ENCODE peak calls at places on chromosomes 16 and 17, in eight cellular contexts. V, U, R, Q, Z, Y, J and F are unnamed samples.

GRCh38 chr16:69796285-69797118 is 34.4 kb downstream of the WWP2 start:
- DNase-seq in J (peak), Z (peak), U (no peak), Q (peak), V (peak), R (peak), Y (peak), F (peak)

GRCh38 chr17:8479431-8479947 is 43.8 kb downstream of the NDEL1 start:
- DNase-seq in Z (no peak), Y (peak), R (no peak), U (no peak), J (no peak), V (no peak), Q (no peak), F (no peak)

GRCh38 chr16:10080031-10080772 is 102.0 kb downstream of the GRIN2A start:
- DNase-seq in U (no peak), R (peak), J (no peak), Y (no peak), V (peak), Q (peak), Z (peak), F (no peak)

GRCh38 chr16:78851266-78851665 is 749.3 kb downstream of the MAF start:
- DNase-seq in R (no peak), V (no peak), U (no peak), Q (no peak), Y (no peak), J (no peak), Z (no peak), F (no peak)

GRCh38 chr17:51585514-51586104 is 325.3 kb downstream of the UTP18 start:
- DNase-seq in J (peak), R (peak), V (no peak), Z (peak), Y (no peak), U (no peak), Q (no peak), F (no peak)

GRCh38 chr16:50427107-50427506 is 58.3 kb upstream of the BRD7 start:
- DNase-seq in R (no peak), J (no peak), Q (no peak), Z (no peak), V (no peak), U (no peak), Y (no peak), F (no peak)

GRCh38 chr17:80804466-80804865 is 187.2 kb upstream of the CHMP6 start:
- DNase-seq in V (peak), Z (no peak), U (no peak), R (no peak), J (no peak), Y (no peak), Q (peak), F (no peak)

GRCh38 chr16:10741844-10742243 is 1.8 kb upstream of the NUBP1 start:
- DNase-seq in Q (no peak), J (no peak), U (no peak), V (no peak), R (no peak), Y (peak), Z (peak), F (no peak)

GRCh38 chr17:82595893-82596292 is 52.4 kb downstream of the WDR45B start:
- DNase-seq in Q (no peak), U (no peak), Z (no peak), Y (no peak), R (peak), J (no peak), V (no peak), F (no peak)

DNA sequence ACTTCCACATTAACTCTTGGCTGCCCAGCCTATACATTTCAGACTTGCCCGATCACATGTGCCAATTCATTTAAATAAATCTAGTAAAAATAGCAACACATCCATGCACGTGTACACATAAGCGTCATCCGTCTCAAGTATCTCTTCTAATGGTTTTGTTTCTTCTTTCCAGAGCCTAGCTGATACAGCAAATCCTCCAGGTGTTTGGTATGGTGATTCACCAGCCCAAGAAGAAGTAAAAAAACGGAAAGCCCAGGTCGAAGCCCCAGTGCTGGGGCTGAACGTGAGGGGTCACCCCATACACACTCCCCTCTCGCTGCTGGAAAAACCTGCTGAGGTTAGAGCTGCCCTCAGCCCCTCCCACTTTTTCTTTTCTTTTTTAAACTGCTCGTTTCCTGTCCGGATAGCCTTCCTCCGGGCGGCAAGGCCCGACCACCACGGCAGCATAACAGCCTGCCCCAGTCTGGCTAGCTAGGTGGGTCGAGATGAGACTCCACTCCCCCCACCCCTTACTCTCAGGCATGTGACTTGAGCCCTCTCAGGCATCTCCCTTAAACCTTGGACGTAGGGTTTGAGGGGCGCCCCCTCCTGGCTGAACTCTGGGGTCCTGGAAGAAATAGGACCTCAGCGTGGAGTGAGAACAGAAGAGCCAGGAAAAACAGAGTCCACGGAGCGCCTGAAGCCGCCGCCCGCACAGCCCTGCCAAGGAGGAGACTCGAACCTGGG is 13.9 kb upstream of the OR1F1 start:
- DNase-seq in V (no peak), Q (no peak), Y (no peak), R (no peak), J (no peak), U (no peak), Z (no peak), F (peak)
- TF ChIP-seq CTCF in V (no peak), Q (peak), Y (no peak), R (no peak), J (no peak), U (no peak), Z (no peak), F (peak)

DNA sequence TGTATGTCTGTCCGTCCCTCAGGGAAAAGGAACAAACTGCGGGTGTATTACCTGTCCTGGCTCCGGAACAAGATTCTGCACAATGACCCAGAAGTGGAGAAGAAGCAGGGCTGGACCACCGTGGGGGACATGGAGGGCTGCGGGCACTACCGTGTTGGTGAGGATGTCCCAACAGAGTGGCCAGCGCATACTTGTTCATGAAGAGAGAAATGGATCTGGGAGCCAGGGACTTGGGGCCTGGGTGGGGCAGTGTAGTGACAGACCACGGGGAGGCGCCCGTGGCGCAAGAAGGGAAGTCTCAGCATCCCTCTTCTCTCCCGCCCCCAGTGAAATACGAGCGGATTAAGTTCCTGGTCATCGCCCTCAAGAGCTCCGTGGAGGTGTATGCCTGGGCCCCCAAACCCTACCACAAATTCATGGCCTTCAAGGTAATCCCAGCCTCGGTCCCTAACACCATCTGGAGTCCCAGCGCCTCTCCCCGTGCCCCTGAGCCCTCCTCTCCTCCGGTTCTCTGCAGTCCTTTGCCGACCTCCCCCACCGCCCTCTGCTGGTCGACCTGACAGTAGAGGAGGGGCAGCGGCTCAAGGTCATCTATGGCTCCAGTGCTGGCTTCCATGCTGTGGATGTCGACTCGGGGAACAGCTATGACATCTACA is 3.5 kb upstream of the C17orf107 start:
- DNase-seq in U (peak), Z (peak), Q (no peak), Y (no peak), R (no peak), V (no peak), J (no peak), F (no peak)
- TF ChIP-seq CTCF in U (no peak), Z (no peak), Q (peak), Y (no peak), R (no peak), V (no peak), J (no peak), F (no peak)

GRCh38 chr17:45127583-45128300 is 4.6 kb downstream of the PLCD3 start:
- DNase-seq in R (peak), Y (peak), Q (peak), U (no peak), J (peak), Z (peak), V (peak), F (no peak)
- TF ChIP-seq CTCF in R (no peak), Y (no peak), Q (no peak), U (no peak), J (no peak), Z (no peak), V (no peak), F (no peak)

GRCh38 chr17:78307887-78308633 is 51.8 kb downstream of the SOCS3 start:
- DNase-seq in Z (peak), R (no peak), V (no peak), Q (peak), J (peak), Y (peak), U (peak), F (no peak)
- TF ChIP-seq CTCF in Z (peak), R (no peak), V (no peak), Q (no peak), J (no peak), Y (peak), U (peak), F (no peak)

GRCh38 chr17:47844814-47845453 is 3.9 kb upstream of the SCRN2 start:
- DNase-seq in Z (no peak), Y (no peak), J (no peak), Q (no peak), R (no peak), V (no peak), U (no peak), F (no peak)
- TF ChIP-seq CTCF in Z (peak), Y (no peak), J (peak), Q (peak), R (no peak), V (no peak), U (no peak), F (no peak)

GRCh38 chr17:74785096-74785980 is 9.2 kb upstream of the NAT9 start:
- DNase-seq in J (peak), Y (no peak), Z (no peak), V (no peak), U (no peak), R (no peak), Q (no peak), F (no peak)
- TF ChIP-seq CTCF in J (peak), Y (no peak), Z (no peak), V (no peak), U (no peak), R (no peak), Q (no peak), F (no peak)

GRCh38 chr17:44005865-44006580 is 1.6 kb downstream of the NAGS start:
- DNase-seq in U (peak), J (peak), Y (no peak), V (no peak), Q (no peak), Z (peak), R (peak), F (peak)

GRCh38 chr17:44010966-44011647 is 3.7 kb downstream of the TMEM101 start:
- DNase-seq in Y (no peak), V (no peak), Z (no peak), Q (no peak), R (no peak), U (no peak), J (no peak), F (no peak)

GRCh38 chr17:44007346-44008204 is 3.2 kb downstream of the NAGS start:
- DNase-seq in R (peak), Y (no peak), U (peak), V (no peak), Q (no peak), Z (no peak), J (no peak), F (no peak)

GRCh38 chr17:44006581-44007345 is 2.3 kb downstream of the NAGS start:
- DNase-seq in U (peak), Y (peak), J (peak), Q (peak), Z (peak), V (peak), R (peak), F (peak)

GRCh38 chr17:44008205-44008909 is 3.9 kb downstream of the NAGS start:
- DNase-seq in J (no peak), Z (no peak), V (no peak), Y (no peak), Q (no peak), U (no peak), R (no peak), F (no peak)
- TF ChIP-seq CTCF in J (no peak), Z (no peak), V (no peak), Y (no peak), Q (no peak), U (no peak), R (no peak), F (no peak)

GRCh38 chr17:79681101-79681621 is 49.6 kb upstream of the ENPP7 start:
- DNase-seq in Y (no peak), J (no peak), Z (no peak), R (no peak), U (no peak), V (no peak), Q (no peak), F (no peak)
- TF ChIP-seq CTCF in Y (no peak), J (no peak), Z (no peak), R (no peak), U (no peak), V (no peak), Q (no peak), F (no peak)

DNA sequence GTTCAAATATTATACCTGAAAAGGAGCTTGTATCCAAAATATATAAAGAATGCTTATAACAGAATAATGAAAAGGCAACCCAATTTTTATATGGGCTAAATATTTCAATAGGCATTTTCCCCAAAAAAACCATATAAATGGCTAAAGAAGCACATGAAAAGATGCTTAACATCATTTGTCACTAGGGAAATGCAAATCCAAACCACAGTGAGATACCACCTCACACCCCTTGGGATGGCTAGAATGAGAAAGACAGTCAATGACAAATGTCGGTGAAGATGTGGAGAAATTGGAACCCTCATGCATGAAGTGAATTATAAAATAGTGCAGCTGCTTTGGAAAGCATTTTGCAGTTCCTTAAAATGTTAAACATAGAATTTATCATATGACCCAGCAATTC is 3.1 kb downstream of the TNFRSF13B start:
- DNase-seq in R (no peak), U (no peak), Y (no peak), J (no peak), V (no peak), Z (no peak), Q (no peak), F (no peak)
- TF ChIP-seq CTCF in R (no peak), U (no peak), Y (no peak), J (no peak), V (no peak), Z (no peak), Q (no peak), F (no peak)

GRCh38 chr17:55825213-55825612 is 74.4 kb downstream of the PCTP start:
- DNase-seq in R (no peak), V (no peak), Q (no peak), J (no peak), Z (no peak), U (no peak), Y (no peak), F (no peak)
- TF ChIP-seq CTCF in R (no peak), V (peak), Q (peak), J (peak), Z (no peak), U (peak), Y (no peak), F (peak)